ENCODE peak calls at places on chromosomes 16 and 17, in five cellular contexts. Q is testis, L is Caco-2, I is cardiac muscle cell, K is WTC11. U is an unnamed sample.

GRCh38 chr17:74744349-74744713 is 4.1 kb upstream of the NHERF1 start:
- DNase-seq in Q (no peak), L (no peak), I (no peak), K (no peak), U (no peak)

GRCh38 chr17:66813314-66813713 is 21.6 kb upstream of the CACNG5 start:
- DNase-seq in Q (no peak), L (no peak), I (no peak), K (no peak), U (no peak)

GRCh38 chr16:17377360-17378324 is 93.1 kb downstream of the XYLT1 start:
- DNase-seq in Q (no peak), L (no peak), I (no peak), K (no peak), U (no peak)

GRCh38 chr16:61792194-61792904 is 243.9 kb downstream of the CDH8 start:
- DNase-seq in Q (no peak), L (no peak), I (peak), K (no peak), U (no peak)

GRCh38 chr16:85570213-85570734 is 42.8 kb upstream of the GSE1 start:
- DNase-seq in Q (no peak), L (no peak), I (no peak), K (no peak), U (no peak)

GRCh38 chr17:1492249-1493206 is at the start of gene MYO1C:
- DNase-seq in Q (no peak), L (no peak), I (no peak), K (peak), U (no peak)

GRCh38 chr17:37816951-37817350 is 72.1 kb upstream of the HNF1B start:
- DNase-seq in Q (no peak), L (no peak), I (no peak), K (no peak), U (no peak)

GRCh38 chr17:77779711-77780539 is 178.6 kb upstream of the TNRC6C start:
- DNase-seq in Q (peak), L (no peak), I (peak), K (no peak), U (no peak)

GRCh38 chr17:42519546-42520444 is 16.2 kb upstream of the NAGLU start:
- DNase-seq in Q (peak), L (peak), I (peak), K (peak), U (no peak)

GRCh38 chr16:80693553-80693952 is 110.8 kb downstream of the CDYL2 start:
- DNase-seq in Q (no peak), L (no peak), I (no peak), K (no peak), U (no peak)

GRCh38 chr16:51404386-51404785 is 253.3 kb upstream of the SALL1 start:
- DNase-seq in Q (no peak), L (no peak), I (no peak), K (no peak), U (no peak)

GRCh38 chr16:8931864-8932263 is 31.8 kb downstream of the USP7 start:
- DNase-seq in Q (peak), L (no peak), I (peak), K (peak), U (no peak)

GRCh38 chr16:4852221-4852872 is 5.1 kb downstream of the UBN1 start:
- DNase-seq in Q (no peak), L (no peak), I (peak), K (no peak), U (no peak)

GRCh38 chr17:64095144-64095882 is 34.6 kb downstream of the ERN1 start:
- DNase-seq in Q (no peak), L (no peak), I (no peak), K (no peak), U (no peak)
- TF ChIP-seq CTCF in Q (no peak), L (no peak), I (no peak), K (no peak), U (no peak)

GRCh38 chr16:86685071-86685470 is 106.7 kb downstream of the FOXL1 start:
- DNase-seq in Q (no peak), L (no peak), I (no peak), K (no peak), U (no peak)

GRCh38 chr16:86680661-86681439 is 102.5 kb downstream of the FOXL1 start:
- DNase-seq in Q (no peak), L (no peak), I (peak), K (no peak), U (no peak)

GRCh38 chr16:86681440-86681838 is 103.1 kb downstream of the FOXL1 start:
- DNase-seq in Q (no peak), L (no peak), I (peak), K (no peak), U (no peak)

GRCh38 chr16:86682219-86682904 is 104.0 kb downstream of the FOXL1 start:
- DNase-seq in Q (no peak), L (no peak), I (no peak), K (no peak), U (no peak)

GRCh38 chr16:86683441-86684194 is 105.3 kb downstream of the FOXL1 start:
- DNase-seq in Q (no peak), L (no peak), I (no peak), K (no peak), U (no peak)
- TF ChIP-seq CTCF in Q (no peak), L (no peak), I (no peak), K (no peak), U (no peak)

GRCh38 chr16:2152695-2153506 is 2.7 kb upstream of the TRAF7 start:
- DNase-seq in Q (no peak), L (no peak), I (peak), K (no peak), U (peak)
- TF ChIP-seq CTCF in Q (no peak), L (no peak), I (no peak), K (no peak), U (no peak)

GRCh38 chr17:50210249-50211225 is 9.1 kb upstream of the COL1A1 start:
- DNase-seq in Q (peak), L (peak), I (peak), K (peak), U (peak)

GRCh38 chr17:50212121-50212843 is 10.9 kb upstream of the COL1A1 start:
- DNase-seq in Q (no peak), L (no peak), I (peak), K (no peak), U (no peak)

GRCh38 chr17:50211249-50212120 is 10.1 kb upstream of the COL1A1 start:
- DNase-seq in Q (no peak), L (no peak), I (peak), K (no peak), U (no peak)

GRCh38 chr17:50214986-50215730 is 13.7 kb upstream of the COL1A1 start:
- DNase-seq in Q (no peak), L (peak), I (peak), K (no peak), U (no peak)

DNA sequence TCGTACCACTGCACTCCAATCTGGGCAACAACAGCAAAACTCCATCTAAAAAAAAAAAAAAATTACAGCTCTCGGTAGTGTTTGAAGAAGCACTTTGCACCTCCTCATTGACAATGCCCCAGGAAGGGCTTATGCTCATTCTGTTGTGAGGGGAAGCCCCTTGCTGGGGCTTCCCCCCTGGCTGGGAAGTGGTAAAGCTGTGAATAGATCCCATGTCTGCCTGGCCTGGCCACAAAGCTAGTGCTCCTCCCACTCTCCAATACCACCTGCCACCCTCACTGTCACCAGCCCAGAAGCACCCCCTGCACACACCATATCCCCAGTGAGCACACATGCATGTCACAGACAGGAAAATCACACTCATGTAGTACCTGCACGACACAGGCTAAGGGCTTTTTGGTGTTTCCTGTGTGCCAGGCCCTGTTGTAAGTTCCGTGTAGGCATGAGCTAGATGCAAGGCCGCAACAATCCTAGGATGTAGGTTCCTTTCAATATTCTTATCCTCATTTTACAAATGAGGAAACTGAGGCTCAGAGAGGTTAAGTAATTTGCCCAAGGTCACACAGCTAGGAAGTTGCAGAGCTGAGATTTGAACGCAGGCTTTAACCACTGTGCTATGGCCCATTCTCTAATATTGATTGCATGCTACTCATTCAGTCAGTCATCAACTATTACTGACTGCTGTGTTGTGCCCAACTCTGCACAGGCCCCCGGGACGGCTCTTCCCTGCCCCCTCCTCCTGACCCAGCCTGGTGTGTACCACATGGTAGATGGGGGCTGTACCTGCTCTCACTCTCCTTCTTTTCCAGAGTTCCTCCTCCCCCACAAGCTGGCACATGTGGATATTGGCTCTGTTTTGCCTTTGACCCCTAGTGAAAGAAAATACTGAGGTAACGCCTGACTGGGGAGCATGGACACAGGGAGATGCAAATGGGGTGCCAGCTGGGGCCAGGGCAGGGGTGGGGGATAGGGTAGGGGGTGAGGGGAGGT is 11.9 kb upstream of the COL1A1 start:
- DNase-seq in Q (no peak), L (no peak), I (no peak), K (peak), U (no peak)
- TF ChIP-seq CTCF in Q (no peak), L (no peak), I (no peak), K (no peak), U (no peak)

DNA sequence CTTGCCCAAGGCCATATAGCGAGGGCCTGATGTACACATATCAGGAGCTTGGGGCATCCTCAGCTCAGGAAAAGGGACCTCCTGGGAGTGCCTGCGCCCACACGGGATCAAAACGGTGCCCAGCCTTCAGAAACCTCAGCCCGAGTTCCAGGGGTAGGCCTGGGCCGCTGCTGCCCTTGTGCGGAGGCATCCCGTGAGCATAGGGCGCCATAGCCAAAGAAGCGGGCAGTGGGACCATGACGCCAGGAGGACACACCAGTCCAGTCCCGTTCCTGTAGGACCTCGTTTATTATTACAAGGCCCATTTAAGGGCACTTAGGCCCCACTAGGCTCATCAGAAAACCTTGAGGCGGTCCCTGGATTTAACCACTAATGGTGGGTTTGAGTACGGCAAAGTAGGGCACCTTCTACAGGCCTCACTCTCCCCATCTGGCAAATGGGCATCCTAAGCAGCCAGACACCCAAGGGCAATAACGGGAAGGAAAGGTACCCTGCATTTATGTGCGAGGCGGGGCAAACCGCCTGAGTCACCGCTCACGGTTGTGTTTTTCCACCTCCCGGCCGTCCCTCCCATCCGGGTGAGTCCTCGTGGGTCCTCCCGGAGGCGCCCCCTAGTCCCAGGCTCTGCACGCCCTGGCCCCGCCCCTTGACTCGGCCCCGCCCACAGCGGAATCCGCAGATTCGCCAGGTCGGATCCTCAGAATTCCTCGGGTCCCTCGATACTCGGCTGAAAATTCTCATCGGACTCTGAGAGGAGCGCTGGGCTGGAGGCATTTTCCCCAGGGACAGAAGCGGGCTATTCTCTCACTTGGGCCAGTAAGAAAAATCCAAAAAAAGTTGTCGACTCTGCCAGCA is 726 bp upstream of the SETD1A start:
- DNase-seq in Q (peak), L (peak), I (peak), K (peak), U (peak)
- TF ChIP-seq CTCF in Q (no peak), L (peak), I (peak), K (no peak), U (peak)

GRCh38 chr17:35896011-35896587 is 15.9 kb upstream of the CCL5 start:
- DNase-seq in Q (no peak), L (no peak), I (peak), K (no peak), U (no peak)
- TF ChIP-seq CTCF in Q (no peak), L (no peak), I (no peak), K (no peak), U (no peak)

GRCh38 chr17:72175787-72176515 is 55.1 kb downstream of the SOX9 start:
- DNase-seq in Q (no peak), L (no peak), I (no peak), K (no peak), U (no peak)
- TF ChIP-seq CTCF in Q (no peak), L (no peak), I (no peak), K (no peak), U (no peak)

GRCh38 chr16:30866031-30866430 is 27.8 kb downstream of the BCL7C start:
- DNase-seq in Q (no peak), L (no peak), I (no peak), K (no peak), U (no peak)

GRCh38 chr16:30870904-30871303 is 23.0 kb downstream of the BCL7C start:
- DNase-seq in Q (no peak), L (no peak), I (no peak), K (no peak), U (no peak)

DNA sequence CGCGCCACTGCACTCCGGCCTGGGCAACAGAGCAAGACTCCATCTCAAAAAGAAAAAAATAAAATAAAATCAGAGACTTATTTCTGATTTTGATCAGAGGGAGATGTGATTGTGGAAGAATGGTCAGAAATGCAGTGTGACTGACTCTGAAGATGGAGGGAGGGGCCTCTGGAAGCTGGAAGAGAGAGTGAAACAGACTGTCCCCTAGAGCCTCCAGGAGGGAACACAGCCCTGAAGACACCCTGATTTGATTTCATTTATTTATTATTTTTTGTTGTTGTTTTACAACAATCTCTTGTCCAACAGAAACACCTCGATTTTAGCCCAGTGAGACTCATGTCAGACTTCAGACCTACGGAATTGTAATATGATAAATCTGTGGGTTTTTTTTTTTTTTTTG is 26.1 kb downstream of the BCL7C start:
- DNase-seq in Q (no peak), L (no peak), I (no peak), K (no peak), U (no peak)
- TF ChIP-seq CTCF in Q (no peak), L (peak), I (no peak), K (no peak), U (no peak)